ENCODE peak calls at places on chromosomes 11 and 22, in seven cellular contexts. One of them, this sample, is unnamed.

GRCh38 chr11:2961080-2961479 is 31.0 kb downstream of the NAP1L4 start:
- DNase-seq in COR-L47: no peak
- DNase-seq in NCI-H1417 treated with DMSO at 0.1 percent for 48 hours: no peak
- DNase-seq in activated naive CD4-positive, alpha-beta T cell: no peak
- DNase-seq in NCI-H1105 treated with DMSO at 0.1 percent for 48 hours: no peak
- DNase-seq in K562: no peak
- DNase-seq in esophagus squamous epithelium: no peak
- DNase-seq in this sample: no peak

GRCh38 chr11:46383974-46384701 is 2.7 kb downstream of the MDK start:
- DNase-seq in esophagus squamous epithelium: no peak
- DNase-seq in K562: no peak
- DNase-seq in COR-L47: no peak
- DNase-seq in activated naive CD4-positive, alpha-beta T cell: no peak
- DNase-seq in NCI-H1105 treated with DMSO at 0.1 percent for 48 hours: no peak
- DNase-seq in NCI-H1417 treated with DMSO at 0.1 percent for 48 hours: no peak
- DNase-seq in this sample: no peak

GRCh38 chr11:73275381-73275750 is 3.2 kb downstream of the P2RY6 start:
- DNase-seq in esophagus squamous epithelium: no peak
- DNase-seq in COR-L47: no peak
- DNase-seq in NCI-H1105 treated with DMSO at 0.1 percent for 48 hours: no peak
- DNase-seq in NCI-H1417 treated with DMSO at 0.1 percent for 48 hours: no peak
- DNase-seq in K562: no peak
- DNase-seq in activated naive CD4-positive, alpha-beta T cell: no peak
- DNase-seq in this sample: no peak

GRCh38 chr11:12198261-12198925 is 88.0 kb downstream of the MICAL2 start:
- DNase-seq in NCI-H1417 treated with DMSO at 0.1 percent for 48 hours: no peak
- DNase-seq in NCI-H1105 treated with DMSO at 0.1 percent for 48 hours: no peak
- DNase-seq in COR-L47: no peak
- DNase-seq in activated naive CD4-positive, alpha-beta T cell: no peak
- DNase-seq in esophagus squamous epithelium: no peak
- DNase-seq in K562: no peak
- DNase-seq in this sample: no peak

GRCh38 chr11:64415996-64416728 is 57.2 kb downstream of the RPS6KA4 start:
- DNase-seq in activated naive CD4-positive, alpha-beta T cell: no peak
- DNase-seq in esophagus squamous epithelium: no peak
- DNase-seq in NCI-H1417 treated with DMSO at 0.1 percent for 48 hours: no peak
- DNase-seq in NCI-H1105 treated with DMSO at 0.1 percent for 48 hours: no peak
- DNase-seq in K562: no peak
- DNase-seq in COR-L47: no peak
- DNase-seq in this sample: no peak

GRCh38 chr11:71461696-71462095 is 8.7 kb downstream of the NADSYN1 start:
- DNase-seq in activated naive CD4-positive, alpha-beta T cell: no peak
- DNase-seq in esophagus squamous epithelium: no peak
- DNase-seq in K562: no peak
- DNase-seq in COR-L47: no peak
- DNase-seq in NCI-H1105 treated with DMSO at 0.1 percent for 48 hours: no peak
- DNase-seq in NCI-H1417 treated with DMSO at 0.1 percent for 48 hours: no peak
- DNase-seq in this sample: no peak

GRCh38 chr22:17712441-17712840 is 61.8 kb downstream of the BID start:
- DNase-seq in esophagus squamous epithelium: no peak
- DNase-seq in NCI-H1417 treated with DMSO at 0.1 percent for 48 hours: no peak
- DNase-seq in COR-L47: no peak
- DNase-seq in NCI-H1105 treated with DMSO at 0.1 percent for 48 hours: no peak
- DNase-seq in activated naive CD4-positive, alpha-beta T cell: no peak
- DNase-seq in K562: no peak
- DNase-seq in this sample: no peak

GRCh38 chr22:23912293-23912903 is 18.2 kb downstream of the MIF start:
- DNase-seq in K562: no peak
- DNase-seq in esophagus squamous epithelium: no peak
- DNase-seq in activated naive CD4-positive, alpha-beta T cell: no peak
- DNase-seq in NCI-H1105 treated with DMSO at 0.1 percent for 48 hours: no peak
- DNase-seq in NCI-H1417 treated with DMSO at 0.1 percent for 48 hours: no peak
- DNase-seq in COR-L47: no peak
- DNase-seq in this sample: no peak

GRCh38 chr11:66820381-66820780 is 22.9 kb upstream of the RCE1 start:
- DNase-seq in NCI-H1417 treated with DMSO at 0.1 percent for 48 hours: no peak
- DNase-seq in COR-L47: no peak
- DNase-seq in esophagus squamous epithelium: no peak
- DNase-seq in activated naive CD4-positive, alpha-beta T cell: no peak
- DNase-seq in K562: no peak
- DNase-seq in NCI-H1105 treated with DMSO at 0.1 percent for 48 hours: no peak
- DNase-seq in this sample: no peak

GRCh38 chr11:35919244-35919643 is 24.6 kb upstream of the LDLRAD3 start:
- DNase-seq in activated naive CD4-positive, alpha-beta T cell: no peak
- DNase-seq in COR-L47: peak
- DNase-seq in NCI-H1105 treated with DMSO at 0.1 percent for 48 hours: peak
- DNase-seq in K562: no peak
- DNase-seq in NCI-H1417 treated with DMSO at 0.1 percent for 48 hours: peak
- DNase-seq in esophagus squamous epithelium: no peak
- DNase-seq in this sample: no peak

GRCh38 chr11:6563121-6563619 is 40.2 kb downstream of the RRP8 start:
- DNase-seq in NCI-H1105 treated with DMSO at 0.1 percent for 48 hours: no peak
- DNase-seq in K562: peak
- DNase-seq in activated naive CD4-positive, alpha-beta T cell: no peak
- DNase-seq in NCI-H1417 treated with DMSO at 0.1 percent for 48 hours: no peak
- DNase-seq in COR-L47: no peak
- DNase-seq in esophagus squamous epithelium: no peak
- DNase-seq in this sample: no peak

GRCh38 chr11:104830080-104830479 is 68.2 kb downstream of the CASP12 start:
- DNase-seq in K562: no peak
- DNase-seq in NCI-H1417 treated with DMSO at 0.1 percent for 48 hours: no peak
- DNase-seq in esophagus squamous epithelium: no peak
- DNase-seq in activated naive CD4-positive, alpha-beta T cell: no peak
- DNase-seq in NCI-H1105 treated with DMSO at 0.1 percent for 48 hours: no peak
- DNase-seq in COR-L47: no peak
- DNase-seq in this sample: no peak

GRCh38 chr11:106621479-106621878 is 396.8 kb downstream of the GUCY1A2 start:
- DNase-seq in K562: no peak
- DNase-seq in COR-L47: no peak
- DNase-seq in NCI-H1417 treated with DMSO at 0.1 percent for 48 hours: no peak
- DNase-seq in NCI-H1105 treated with DMSO at 0.1 percent for 48 hours: no peak
- DNase-seq in esophagus squamous epithelium: no peak
- DNase-seq in activated naive CD4-positive, alpha-beta T cell: no peak
- DNase-seq in this sample: no peak

GRCh38 chr11:85857098-85857497 is 1.9 kb downstream of the CCDC83 start:
- DNase-seq in COR-L47: no peak
- DNase-seq in NCI-H1105 treated with DMSO at 0.1 percent for 48 hours: no peak
- DNase-seq in esophagus squamous epithelium: no peak
- DNase-seq in activated naive CD4-positive, alpha-beta T cell: no peak
- DNase-seq in NCI-H1417 treated with DMSO at 0.1 percent for 48 hours: no peak
- DNase-seq in K562: no peak
- DNase-seq in this sample: no peak

GRCh38 chr11:45926536-45927331 is 4.3 kb downstream of the LARGE2 start:
- DNase-seq in COR-L47: no peak
- DNase-seq in NCI-H1417 treated with DMSO at 0.1 percent for 48 hours: no peak
- DNase-seq in esophagus squamous epithelium: no peak
- DNase-seq in NCI-H1105 treated with DMSO at 0.1 percent for 48 hours: no peak
- DNase-seq in K562: no peak
- DNase-seq in activated naive CD4-positive, alpha-beta T cell: no peak
- DNase-seq in this sample: no peak

GRCh38 chr11:57776101-57776511 is 14.5 kb downstream of the CTNND1 start:
- DNase-seq in esophagus squamous epithelium: no peak
- DNase-seq in COR-L47: no peak
- DNase-seq in NCI-H1417 treated with DMSO at 0.1 percent for 48 hours: no peak
- DNase-seq in K562: no peak
- DNase-seq in activated naive CD4-positive, alpha-beta T cell: no peak
- DNase-seq in NCI-H1105 treated with DMSO at 0.1 percent for 48 hours: no peak
- DNase-seq in this sample: no peak

GRCh38 chr22:37401861-37402506 is 25.3 kb downstream of the ELFN2 start:
- DNase-seq in NCI-H1105 treated with DMSO at 0.1 percent for 48 hours: no peak
- DNase-seq in NCI-H1417 treated with DMSO at 0.1 percent for 48 hours: no peak
- DNase-seq in K562: no peak
- DNase-seq in COR-L47: no peak
- DNase-seq in activated naive CD4-positive, alpha-beta T cell: no peak
- DNase-seq in esophagus squamous epithelium: no peak
- DNase-seq in this sample: no peak

GRCh38 chr22:23401111-23401909 is 178.8 kb downstream of the IGLL1 start:
- DNase-seq in activated naive CD4-positive, alpha-beta T cell: no peak
- DNase-seq in COR-L47: no peak
- DNase-seq in esophagus squamous epithelium: no peak
- DNase-seq in NCI-H1105 treated with DMSO at 0.1 percent for 48 hours: no peak
- DNase-seq in K562: no peak
- DNase-seq in NCI-H1417 treated with DMSO at 0.1 percent for 48 hours: no peak
- DNase-seq in this sample: no peak

GRCh38 chr11:78226684-78227680 is 38.3 kb downstream of the USP35 start:
- DNase-seq in esophagus squamous epithelium: no peak
- DNase-seq in NCI-H1417 treated with DMSO at 0.1 percent for 48 hours: no peak
- DNase-seq in activated naive CD4-positive, alpha-beta T cell: no peak
- DNase-seq in K562: no peak
- DNase-seq in COR-L47: no peak
- DNase-seq in NCI-H1105 treated with DMSO at 0.1 percent for 48 hours: no peak
- DNase-seq in this sample: no peak

GRCh38 chr11:60629399-60629798 is 70.0 kb upstream of the MS4A8 start:
- DNase-seq in activated naive CD4-positive, alpha-beta T cell: no peak
- DNase-seq in COR-L47: no peak
- DNase-seq in NCI-H1417 treated with DMSO at 0.1 percent for 48 hours: no peak
- DNase-seq in NCI-H1105 treated with DMSO at 0.1 percent for 48 hours: no peak
- DNase-seq in esophagus squamous epithelium: no peak
- DNase-seq in K562: no peak
- DNase-seq in this sample: no peak

GRCh38 chr11:110355011-110355744 is 58.8 kb upstream of the RDX start:
- DNase-seq in NCI-H1105 treated with DMSO at 0.1 percent for 48 hours: peak
- DNase-seq in activated naive CD4-positive, alpha-beta T cell: no peak
- DNase-seq in COR-L47: no peak
- DNase-seq in K562: no peak
- DNase-seq in NCI-H1417 treated with DMSO at 0.1 percent for 48 hours: no peak
- DNase-seq in esophagus squamous epithelium: no peak
- DNase-seq in this sample: no peak

GRCh38 chr11:94049351-94049750 is 28.2 kb downstream of the HEPHL1 start:
- DNase-seq in NCI-H1417 treated with DMSO at 0.1 percent for 48 hours: peak
- DNase-seq in COR-L47: peak
- DNase-seq in NCI-H1105 treated with DMSO at 0.1 percent for 48 hours: peak
- DNase-seq in activated naive CD4-positive, alpha-beta T cell: no peak
- DNase-seq in K562: no peak
- DNase-seq in esophagus squamous epithelium: no peak
- DNase-seq in this sample: no peak

GRCh38 chr22:45446216-45446615 is 32.7 kb downstream of the RIBC2 start:
- DNase-seq in COR-L47: no peak
- DNase-seq in activated naive CD4-positive, alpha-beta T cell: no peak
- DNase-seq in esophagus squamous epithelium: no peak
- DNase-seq in NCI-H1417 treated with DMSO at 0.1 percent for 48 hours: no peak
- DNase-seq in NCI-H1105 treated with DMSO at 0.1 percent for 48 hours: no peak
- DNase-seq in K562: no peak
- DNase-seq in this sample: no peak

GRCh38 chr11:64894070-64894811 is 15.8 kb upstream of the EHD1 start:
- DNase-seq in K562: peak
- DNase-seq in NCI-H1417 treated with DMSO at 0.1 percent for 48 hours: no peak
- DNase-seq in COR-L47: peak
- DNase-seq in esophagus squamous epithelium: no peak
- DNase-seq in activated naive CD4-positive, alpha-beta T cell: peak
- DNase-seq in NCI-H1105 treated with DMSO at 0.1 percent for 48 hours: peak
- DNase-seq in this sample: peak

GRCh38 chr11:75797116-75797515 is 17.9 kb upstream of the UVRAG start:
- DNase-seq in NCI-H1105 treated with DMSO at 0.1 percent for 48 hours: no peak
- DNase-seq in esophagus squamous epithelium: no peak
- DNase-seq in COR-L47: no peak
- DNase-seq in activated naive CD4-positive, alpha-beta T cell: no peak
- DNase-seq in NCI-H1417 treated with DMSO at 0.1 percent for 48 hours: no peak
- DNase-seq in K562: no peak
- DNase-seq in this sample: no peak

GRCh38 chr11:29272019-29272654 is 744.7 kb downstream of the KCNA4 start:
- DNase-seq in NCI-H1105 treated with DMSO at 0.1 percent for 48 hours: no peak
- DNase-seq in esophagus squamous epithelium: no peak
- DNase-seq in NCI-H1417 treated with DMSO at 0.1 percent for 48 hours: no peak
- DNase-seq in K562: no peak
- DNase-seq in activated naive CD4-positive, alpha-beta T cell: no peak
- DNase-seq in COR-L47: no peak
- DNase-seq in this sample: no peak

GRCh38 chr11:17208257-17208999 is 642 bp upstream of the PIK3C2A start:
- DNase-seq in NCI-H1105 treated with DMSO at 0.1 percent for 48 hours: peak
- DNase-seq in NCI-H1417 treated with DMSO at 0.1 percent for 48 hours: peak
- DNase-seq in COR-L47: peak
- DNase-seq in esophagus squamous epithelium: no peak
- DNase-seq in activated naive CD4-positive, alpha-beta T cell: no peak
- DNase-seq in K562: no peak
- DNase-seq in this sample: peak

GRCh38 chr11:2221024-2221423 is 49.4 kb downstream of the ASCL2 start:
- DNase-seq in COR-L47: no peak
- DNase-seq in NCI-H1417 treated with DMSO at 0.1 percent for 48 hours: no peak
- DNase-seq in K562: no peak
- DNase-seq in esophagus squamous epithelium: no peak
- DNase-seq in NCI-H1105 treated with DMSO at 0.1 percent for 48 hours: no peak
- DNase-seq in activated naive CD4-positive, alpha-beta T cell: no peak
- DNase-seq in this sample: no peak

GRCh38 chr22:49156662-49157285 is 670.9 kb downstream of the BRD1 start:
- DNase-seq in COR-L47: peak
- DNase-seq in activated naive CD4-positive, alpha-beta T cell: no peak
- DNase-seq in NCI-H1417 treated with DMSO at 0.1 percent for 48 hours: no peak
- DNase-seq in NCI-H1105 treated with DMSO at 0.1 percent for 48 hours: peak
- DNase-seq in esophagus squamous epithelium: no peak
- DNase-seq in K562: no peak
- DNase-seq in this sample: no peak

GRCh38 chr11:67082071-67082791 is 25.6 kb downstream of the RHOD start:
- DNase-seq in NCI-H1105 treated with DMSO at 0.1 percent for 48 hours: no peak
- DNase-seq in NCI-H1417 treated with DMSO at 0.1 percent for 48 hours: no peak
- DNase-seq in esophagus squamous epithelium: no peak
- DNase-seq in activated naive CD4-positive, alpha-beta T cell: no peak
- DNase-seq in COR-L47: no peak
- DNase-seq in K562: peak
- DNase-seq in this sample: peak

GRCh38 chr11:74487875-74488274 is 5.6 kb downstream of the LIPT2 start:
- DNase-seq in NCI-H1417 treated with DMSO at 0.1 percent for 48 hours: no peak
- DNase-seq in K562: no peak
- DNase-seq in esophagus squamous epithelium: no peak
- DNase-seq in activated naive CD4-positive, alpha-beta T cell: no peak
- DNase-seq in COR-L47: no peak
- DNase-seq in NCI-H1105 treated with DMSO at 0.1 percent for 48 hours: no peak
- DNase-seq in this sample: peak

GRCh38 chr11:43542734-43543133 is 137.8 kb upstream of the HSD17B12 start:
- DNase-seq in activated naive CD4-positive, alpha-beta T cell: no peak
- DNase-seq in K562: no peak
- DNase-seq in esophagus squamous epithelium: no peak
- DNase-seq in NCI-H1417 treated with DMSO at 0.1 percent for 48 hours: no peak
- DNase-seq in COR-L47: no peak
- DNase-seq in NCI-H1105 treated with DMSO at 0.1 percent for 48 hours: no peak
- DNase-seq in this sample: no peak

This sample was measured in HuH-7.